ENCODE peak calls at places on chromosomes 1 and 21, in five cellular contexts. One of them, this sample, is unnamed.

GRCh38 chr21:23664193-23664694 is 1943.0 kb downstream of the MRPL39 start:
- DNase-seq in hepatocyte: no peak
- DNase-seq in pancreas: no peak
- DNase-seq in IMR-90: no peak
- DNase-seq in GM12865: no peak
- DNase-seq in this sample: no peak

GRCh38 chr1:50620680-50621329 is 197.6 kb upstream of the DMRTA2 start:
- DNase-seq in hepatocyte: peak
- DNase-seq in IMR-90: peak
- DNase-seq in pancreas: peak
- DNase-seq in GM12865: no peak
- DNase-seq in this sample: no peak

GRCh38 chr1:43237131-43237530 is 32.7 kb upstream of the TMEM125 start:
- DNase-seq in GM12865: no peak
- DNase-seq in hepatocyte: no peak
- DNase-seq in IMR-90: peak
- DNase-seq in pancreas: no peak
- DNase-seq in this sample: no peak

GRCh38 chr1:75170981-75171380 is 36.8 kb downstream of the LHX8 start:
- DNase-seq in IMR-90: no peak
- DNase-seq in hepatocyte: no peak
- DNase-seq in pancreas: no peak
- DNase-seq in GM12865: no peak
- DNase-seq in this sample: no peak

GRCh38 chr1:232292818-232293217 is 337.1 kb downstream of the SIPA1L2 start:
- DNase-seq in IMR-90: no peak
- DNase-seq in pancreas: no peak
- DNase-seq in GM12865: no peak
- DNase-seq in hepatocyte: no peak
- DNase-seq in this sample: no peak

GRCh38 chr1:28775121-28775942 is 36.6 kb upstream of the OPRD1 start:
- DNase-seq in GM12865: peak
- DNase-seq in IMR-90: peak
- DNase-seq in hepatocyte: peak
- DNase-seq in pancreas: peak
- DNase-seq in this sample: peak

GRCh38 chr1:18882511-18882910 is 19.8 kb downstream of the ALDH4A1 start:
- DNase-seq in GM12865: no peak
- DNase-seq in hepatocyte: no peak
- DNase-seq in pancreas: no peak
- DNase-seq in IMR-90: peak
- DNase-seq in this sample: no peak

GRCh38 chr21:44375281-44375651 is 21.8 kb downstream of the TRPM2 start:
- DNase-seq in IMR-90: no peak
- DNase-seq in pancreas: no peak
- DNase-seq in GM12865: peak
- DNase-seq in hepatocyte: no peak
- DNase-seq in this sample: peak

GRCh38 chr1:206663832-206664652 is 20.7 kb upstream of the MAPKAPK2 start:
- DNase-seq in GM12865: peak
- DNase-seq in pancreas: peak
- DNase-seq in IMR-90: peak
- DNase-seq in hepatocyte: peak
- DNase-seq in this sample: peak

GRCh38 chr1:19670787-19671186 is 6.1 kb downstream of the HTR6 start:
- DNase-seq in IMR-90: no peak
- DNase-seq in GM12865: peak
- DNase-seq in pancreas: no peak
- DNase-seq in hepatocyte: no peak
- DNase-seq in this sample: no peak

GRCh38 chr21:15370576-15370975 is 305.8 kb upstream of the NRIP1 start:
- DNase-seq in IMR-90: no peak
- DNase-seq in pancreas: no peak
- DNase-seq in hepatocyte: no peak
- DNase-seq in GM12865: no peak
- DNase-seq in this sample: no peak

GRCh38 chr1:178959543-178960460 is 65.9 kb upstream of the FAM20B start:
- DNase-seq in IMR-90: no peak
- DNase-seq in hepatocyte: no peak
- DNase-seq in pancreas: no peak
- DNase-seq in GM12865: no peak
- DNase-seq in this sample: no peak

GRCh38 chr1:93779540-93780121 is 98.0 kb upstream of the BCAR3 start:
- DNase-seq in pancreas: no peak
- DNase-seq in GM12865: no peak
- DNase-seq in IMR-90: peak
- DNase-seq in hepatocyte: no peak
- DNase-seq in this sample: no peak

GRCh38 chr1:198272492-198272891 is 115.7 kb downstream of the NEK7 start:
- DNase-seq in GM12865: no peak
- DNase-seq in pancreas: no peak
- DNase-seq in IMR-90: peak
- DNase-seq in hepatocyte: no peak
- DNase-seq in this sample: no peak

DNA sequence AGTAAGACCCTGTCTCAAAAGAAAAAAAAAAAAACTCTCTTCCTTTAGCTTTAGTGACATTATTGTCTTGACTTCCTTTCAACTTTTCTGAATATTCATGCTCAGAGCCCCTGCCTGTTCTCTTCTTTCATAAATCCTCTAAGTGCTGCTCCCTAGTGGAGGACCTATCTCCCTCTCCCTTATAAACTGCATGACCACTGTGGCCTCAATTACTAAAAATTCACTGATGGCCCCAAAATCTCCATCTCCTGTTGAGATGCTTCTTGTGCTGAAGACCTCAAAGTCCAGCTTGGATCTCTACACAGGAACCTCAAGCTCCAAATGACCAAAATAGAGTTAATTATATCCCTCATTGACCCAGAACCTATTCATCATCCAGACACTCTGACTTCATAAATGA is 7.8 kb downstream of the ITLN1 start:
- DNase-seq in hepatocyte: no peak
- DNase-seq in pancreas: no peak
- DNase-seq in IMR-90: no peak
- DNase-seq in GM12865: peak
- DNase-seq in this sample: peak
- TF ChIP-seq CTCF in hepatocyte: no peak
- TF ChIP-seq CTCF in pancreas: no peak
- TF ChIP-seq CTCF in IMR-90: no peak
- TF ChIP-seq CTCF in GM12865: peak
- TF ChIP-seq CTCF in this sample: no peak

GRCh38 chr1:220983877-220984635 is 104.8 kb downstream of the HLX start:
- DNase-seq in IMR-90: no peak
- DNase-seq in GM12865: no peak
- DNase-seq in hepatocyte: no peak
- DNase-seq in pancreas: peak
- DNase-seq in this sample: no peak
- TF ChIP-seq CTCF in IMR-90: no peak
- TF ChIP-seq CTCF in GM12865: peak
- TF ChIP-seq CTCF in hepatocyte: no peak
- TF ChIP-seq CTCF in pancreas: no peak
- TF ChIP-seq CTCF in this sample: peak

DNA sequence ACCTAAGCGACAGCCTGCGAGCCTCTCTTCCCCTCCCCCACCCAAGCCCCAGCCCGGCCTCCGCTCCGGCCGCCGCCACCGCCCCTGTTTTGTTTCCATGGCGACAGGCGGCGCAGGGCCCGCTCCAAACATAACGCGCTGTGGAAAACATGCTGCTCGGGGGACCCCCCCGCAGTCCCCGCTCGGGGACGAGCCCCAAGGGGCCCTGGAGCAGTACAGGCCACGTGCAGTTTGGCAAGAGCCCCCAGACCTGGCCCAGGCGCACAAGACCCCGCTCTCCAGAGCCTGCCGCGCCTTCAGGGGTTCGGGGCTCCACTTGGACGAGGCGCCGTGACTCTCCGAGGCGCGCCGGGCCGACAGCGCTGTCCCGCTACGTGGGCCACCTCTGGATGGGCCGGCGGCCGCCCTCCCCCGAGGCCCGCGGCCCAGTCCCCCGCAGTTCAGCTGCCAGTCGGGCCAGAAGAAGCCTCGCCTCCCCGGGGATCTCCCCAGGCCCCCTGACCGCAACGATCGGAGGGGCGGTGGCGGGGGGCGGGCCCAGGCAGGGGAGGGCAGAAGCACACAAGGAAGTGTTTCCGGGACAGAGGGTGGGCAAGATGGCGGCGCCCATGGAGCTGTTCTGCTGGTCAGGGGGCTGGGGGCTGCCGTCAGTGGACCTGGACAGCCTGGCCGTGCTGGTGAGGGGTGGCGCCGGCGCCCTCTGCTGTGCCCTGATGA is at the start of gene MTX1:
- DNase-seq in GM12865: peak
- DNase-seq in IMR-90: peak
- DNase-seq in pancreas: peak
- DNase-seq in hepatocyte: peak
- DNase-seq in this sample: peak
- TF ChIP-seq CTCF in GM12865: no peak
- TF ChIP-seq CTCF in IMR-90: no peak
- TF ChIP-seq CTCF in pancreas: no peak
- TF ChIP-seq CTCF in hepatocyte: no peak
- TF ChIP-seq CTCF in this sample: no peak

GRCh38 chr1:38500352-38500751 is 359.2 kb downstream of the RRAGC start:
- DNase-seq in hepatocyte: no peak
- DNase-seq in GM12865: no peak
- DNase-seq in IMR-90: no peak
- DNase-seq in pancreas: no peak
- DNase-seq in this sample: no peak
- TF ChIP-seq CTCF in hepatocyte: peak
- TF ChIP-seq CTCF in GM12865: peak
- TF ChIP-seq CTCF in IMR-90: peak
- TF ChIP-seq CTCF in pancreas: no peak
- TF ChIP-seq CTCF in this sample: no peak

GRCh38 chr1:147493349-147493748 is 48.0 kb upstream of the BCL9 start:
- DNase-seq in hepatocyte: no peak
- DNase-seq in GM12865: no peak
- DNase-seq in IMR-90: no peak
- DNase-seq in pancreas: no peak
- DNase-seq in this sample: no peak

GRCh38 chr1:147496044-147496443 is 45.3 kb upstream of the BCL9 start:
- DNase-seq in hepatocyte: no peak
- DNase-seq in pancreas: no peak
- DNase-seq in IMR-90: no peak
- DNase-seq in GM12865: no peak
- DNase-seq in this sample: no peak

GRCh38 chr1:147497826-147498225 is 43.5 kb upstream of the BCL9 start:
- DNase-seq in GM12865: no peak
- DNase-seq in pancreas: no peak
- DNase-seq in IMR-90: no peak
- DNase-seq in hepatocyte: no peak
- DNase-seq in this sample: no peak

GRCh38 chr1:147496571-147496970 is 44.7 kb upstream of the BCL9 start:
- DNase-seq in pancreas: peak
- DNase-seq in hepatocyte: peak
- DNase-seq in IMR-90: peak
- DNase-seq in GM12865: peak
- DNase-seq in this sample: no peak

GRCh38 chr1:147494998-147495580 is 46.2 kb upstream of the BCL9 start:
- DNase-seq in pancreas: peak
- DNase-seq in GM12865: peak
- DNase-seq in hepatocyte: peak
- DNase-seq in IMR-90: peak
- DNase-seq in this sample: peak
- TF ChIP-seq CTCF in pancreas: peak
- TF ChIP-seq CTCF in GM12865: peak
- TF ChIP-seq CTCF in hepatocyte: peak
- TF ChIP-seq CTCF in IMR-90: peak
- TF ChIP-seq CTCF in this sample: peak

DNA sequence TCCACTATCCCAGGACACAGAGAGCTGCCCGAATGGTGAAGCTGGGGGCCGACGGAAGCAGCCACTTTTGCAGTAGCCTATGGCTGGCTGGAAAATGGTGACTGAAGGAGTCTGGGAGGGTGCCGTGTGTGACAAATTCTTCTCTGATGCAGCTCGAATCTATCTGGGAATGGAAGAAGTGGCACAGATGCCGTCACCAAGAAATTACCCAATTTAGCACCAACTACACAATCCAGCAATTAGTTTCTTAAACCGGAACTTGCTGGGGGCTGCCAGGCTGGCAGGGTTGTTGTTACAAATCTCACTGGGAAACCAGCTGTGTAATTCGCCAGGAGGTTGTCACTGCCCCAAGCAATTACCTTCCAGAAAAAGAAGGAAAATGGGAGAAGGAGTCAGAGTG is 18.0 kb downstream of the DLGAP3 start:
- DNase-seq in IMR-90: no peak
- DNase-seq in hepatocyte: no peak
- DNase-seq in GM12865: no peak
- DNase-seq in pancreas: no peak
- DNase-seq in this sample: no peak
- TF ChIP-seq CTCF in IMR-90: no peak
- TF ChIP-seq CTCF in hepatocyte: no peak
- TF ChIP-seq CTCF in GM12865: no peak
- TF ChIP-seq CTCF in pancreas: no peak
- TF ChIP-seq CTCF in this sample: no peak

GRCh38 chr1:169699769-169700168 is 11.7 kb downstream of the SELL start:
- DNase-seq in GM12865: no peak
- DNase-seq in IMR-90: no peak
- DNase-seq in pancreas: no peak
- DNase-seq in hepatocyte: no peak
- DNase-seq in this sample: no peak
- TF ChIP-seq CTCF in GM12865: no peak
- TF ChIP-seq CTCF in IMR-90: no peak
- TF ChIP-seq CTCF in pancreas: no peak
- TF ChIP-seq CTCF in hepatocyte: no peak
- TF ChIP-seq CTCF in this sample: no peak

DNA sequence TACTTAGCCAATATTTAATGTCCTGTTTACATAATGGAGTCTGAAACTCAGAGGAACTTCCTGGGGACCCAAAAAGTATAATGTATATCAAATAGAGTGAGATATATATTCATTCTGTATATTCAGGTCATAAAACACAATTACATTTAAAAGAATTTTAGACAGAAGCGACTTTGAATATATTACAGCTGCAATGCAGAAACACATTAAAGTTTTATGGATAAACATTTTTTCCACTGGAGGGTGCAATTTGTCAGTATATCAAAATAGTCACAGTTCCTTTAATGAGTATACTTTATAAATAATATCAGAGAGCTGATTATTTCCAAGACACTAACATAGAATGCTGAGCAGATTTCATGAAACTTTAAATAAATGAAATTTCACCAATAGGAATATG is 43.9 kb upstream of the CRB1 start:
- DNase-seq in hepatocyte: no peak
- DNase-seq in GM12865: no peak
- DNase-seq in pancreas: no peak
- DNase-seq in IMR-90: no peak
- DNase-seq in this sample: no peak
- TF ChIP-seq CTCF in hepatocyte: peak
- TF ChIP-seq CTCF in GM12865: no peak
- TF ChIP-seq CTCF in pancreas: peak
- TF ChIP-seq CTCF in IMR-90: peak
- TF ChIP-seq CTCF in this sample: no peak